ENCODE peak calls at places on chromosomes 7 and 10, in four cellular contexts. E is non-pigmented ciliary epithelial cell; J is stimulated activated CD4-positive, alpha-beta T cell treated with anti-CD3 and anti-CD28 coated beads, Interleukin-1b, Interleukin-23, amount 100 ng/mL, for 24 hours; S is SJCRH30. L is an unnamed sample.

GRCh38 chr7:16891338-16891737 is 9.6 kb upstream of the AGR3 start:
- DNase-seq in S (peak; percentile 62), J (no peak), E (no peak), L (no peak)

GRCh38 chr10:111208951-111209350 is 132.1 kb downstream of the ADRA2A start:
- DNase-seq in J (no peak), S (no peak), E (no peak), L (no peak)

GRCh38 chr10:133159950-133160812 is at the start of gene KNDC1:
- DNase-seq in J (no peak), E (no peak), S (peak; percentile 14), L (no peak)

GRCh38 chr7:280461-280860 is 9.5 kb upstream of the FOXL3 start:
- DNase-seq in S (no peak), J (no peak), E (no peak), L (no peak)

GRCh38 chr10:44911081-44911540 is at the start of gene TMEM72:
- DNase-seq in J (no peak), E (no peak), S (no peak), L (no peak)

GRCh38 chr10:102287538-102287937 is 42.2 kb downstream of the GBF1 start:
- DNase-seq in J (no peak), E (no peak), S (peak; percentile 50), L (no peak)

GRCh38 chr10:131723601-131724530 is 176.9 kb upstream of the PPP2R2D start:
- DNase-seq in J (no peak), E (no peak), S (no peak), L (no peak)

GRCh38 chr7:146635200-146636032 is 518.8 kb downstream of the CNTNAP2 start:
- DNase-seq in J (no peak), E (no peak), S (no peak), L (no peak)

GRCh38 chr10:50349554-50349953 is 98.2 kb upstream of the ASAH2 start:
- DNase-seq in E (no peak), J (no peak), S (no peak), L (no peak)

GRCh38 chr10:5628366-5628765 is 38.0 kb downstream of the ASB13 start:
- DNase-seq in E (no peak), S (no peak), J (no peak), L (no peak)

GRCh38 chr7:139731802-139732470 is 45.9 kb downstream of the HIPK2 start:
- DNase-seq in J (no peak), E (peak; percentile 76), S (peak; percentile 17), L (no peak)

GRCh38 chr10:61164458-61165160 is 220.6 kb upstream of the RHOBTB1 start:
- DNase-seq in E (no peak), J (no peak), S (no peak), L (no peak)